ENCODE peak calls at places on chromosomes 11 and 22, in ten cellular contexts. X is brain microvascular endothelial cell, E is right atrium auricular region, F is mesendoderm, L is pancreas, N is aorta, K is fibroblast of lung, D is ovary, H is cardiac muscle cell, I is caudate nucleus. V is an unnamed sample.

GRCh38 chr11:119723243-119723951 is 5.6 kb downstream of the NECTIN1 start:
- DNase-seq in L (no peak), E (no peak), X (no peak), K (no peak), D (no peak), N (no peak), I (no peak), F (no peak), H (no peak), V (no peak)

GRCh38 chr11:108135845-108136599 is 14.7 kb downstream of the ACAT1 start:
- DNase-seq in H (no peak), X (no peak), D (no peak), I (no peak), K (peak), L (no peak), F (no peak), E (no peak), N (no peak), V (no peak)

GRCh38 chr11:85946221-85946620 is 91.0 kb downstream of the CCDC83 start:
- DNase-seq in F (no peak), E (no peak), L (no peak), D (no peak), K (peak), X (no peak), H (no peak), N (no peak), I (no peak), V (no peak)

GRCh38 chr22:50072167-50072555 is 13.1 kb downstream of the MLC1 start:
- DNase-seq in H (no peak), F (no peak), E (no peak), N (peak), X (no peak), K (no peak), D (no peak), I (no peak), L (no peak), V (no peak)

GRCh38 chr22:39263626-39264025 is 18.8 kb upstream of the PDGFB start:
- DNase-seq in F (no peak), E (no peak), I (no peak), D (no peak), H (no peak), N (no peak), L (no peak), X (no peak), K (no peak), V (no peak)

GRCh38 chr22:17699696-17700330 is 61.3 kb downstream of the BCL2L13 start:
- DNase-seq in I (no peak), D (no peak), H (no peak), F (no peak), K (no peak), E (no peak), L (no peak), N (no peak), X (no peak), V (no peak)

GRCh38 chr22:19986410-19987341 is 29.9 kb downstream of the ARVCF start:
- DNase-seq in E (peak), X (peak), D (peak), I (peak), L (peak), N (peak), H (peak), K (peak), F (peak), V (no peak)

GRCh38 chr11:124762624-124763155 is 600 bp upstream of the ESAM start:
- DNase-seq in F (no peak), N (no peak), X (no peak), I (no peak), K (no peak), H (peak), L (no peak), D (no peak), E (no peak), V (no peak)

GRCh38 chr11:75349540-75350116 is 1.8 kb downstream of the ARRB1 start:
- DNase-seq in D (no peak), H (no peak), N (peak), I (no peak), F (peak), L (no peak), E (no peak), K (no peak), X (no peak), V (no peak)

GRCh38 chr11:15158351-15159015 is 43.8 kb downstream of the INSC start:
- DNase-seq in F (no peak), E (no peak), X (peak), I (no peak), H (no peak), D (no peak), L (no peak), N (no peak), K (peak), V (no peak)

DNA sequence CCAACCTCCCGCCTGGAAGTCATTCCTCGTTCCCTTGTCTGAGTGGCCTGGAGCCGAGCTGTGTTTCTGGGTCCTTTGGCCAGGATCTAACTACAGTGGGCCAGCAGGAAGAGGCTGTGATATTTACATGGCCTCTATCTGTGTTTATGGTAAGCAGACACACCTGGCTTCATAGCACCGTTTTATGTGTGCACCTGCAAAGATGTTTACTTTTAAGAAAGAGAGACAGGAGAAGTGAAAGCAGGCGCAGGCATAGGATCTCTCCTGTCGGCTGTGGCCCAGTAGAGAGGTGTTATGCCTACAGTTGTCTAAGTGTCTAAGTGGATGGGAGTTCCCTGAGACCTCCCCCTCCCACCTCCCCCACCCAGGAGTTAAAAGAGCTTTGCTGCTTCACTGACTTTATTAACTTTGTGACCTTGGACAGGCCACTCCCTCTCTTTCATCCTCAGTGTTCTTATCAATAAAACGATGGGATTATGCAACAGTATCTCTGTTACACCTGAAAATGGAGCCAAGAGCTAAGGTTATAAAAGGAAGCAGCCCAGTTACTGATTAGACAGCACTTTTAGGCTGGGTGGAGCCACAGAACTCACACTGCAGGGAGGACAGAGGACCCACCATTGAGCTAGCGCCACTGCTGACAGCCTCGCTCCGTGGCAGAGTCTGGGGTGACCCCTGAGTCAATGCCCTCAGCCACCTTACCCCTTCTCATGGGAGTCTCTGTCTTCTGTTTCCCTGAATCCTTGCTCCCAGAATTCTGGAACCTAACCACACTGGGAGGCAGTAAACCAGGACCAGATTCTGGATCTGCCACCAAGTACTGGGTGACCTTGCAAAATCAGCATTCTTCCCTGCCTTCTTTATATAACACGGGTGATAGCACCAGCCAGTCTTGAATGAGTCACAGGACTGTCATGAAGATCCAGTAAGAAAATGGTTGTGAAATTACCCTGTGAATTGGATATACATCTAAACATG is 22.0 kb downstream of the ST14 start:
- DNase-seq in K (peak), F (no peak), D (no peak), E (no peak), I (no peak), H (peak), N (no peak), L (peak), X (peak), V (peak)
- H3K27ac ChIP-seq in K (no peak), F (no peak), D (no peak), E (peak), I (peak), H (peak), N (no peak), L (peak), X (no peak), V (peak)

DNA sequence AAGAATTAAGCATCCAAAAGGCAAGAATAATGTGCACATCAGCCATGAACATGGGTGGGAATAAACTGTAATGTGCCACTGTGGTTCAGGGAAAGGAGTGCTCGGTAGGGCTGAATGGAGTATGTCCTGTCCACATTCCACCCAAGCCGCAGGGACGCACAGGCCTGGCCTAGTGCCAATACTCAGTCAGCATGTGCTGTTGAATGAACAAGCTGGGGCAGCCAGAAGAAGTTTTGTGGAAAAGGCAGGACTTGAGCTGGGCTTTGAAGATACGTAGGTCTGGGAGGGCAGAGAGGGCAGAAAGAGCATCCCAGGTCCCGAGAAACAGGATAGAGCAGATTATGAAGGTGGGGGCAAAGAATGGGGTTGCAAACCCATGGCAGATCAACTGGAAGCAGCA is 60.0 kb upstream of the PLET1 start:
- DNase-seq in X (peak), K (peak), E (peak), I (no peak), L (peak), D (peak), N (peak), F (no peak), H (peak), V (peak)
- H3K27ac ChIP-seq in X (peak), K (no peak), E (no peak), I (no peak), L (no peak), D (no peak), N (peak), F (no peak), H (no peak), V (peak)

DNA sequence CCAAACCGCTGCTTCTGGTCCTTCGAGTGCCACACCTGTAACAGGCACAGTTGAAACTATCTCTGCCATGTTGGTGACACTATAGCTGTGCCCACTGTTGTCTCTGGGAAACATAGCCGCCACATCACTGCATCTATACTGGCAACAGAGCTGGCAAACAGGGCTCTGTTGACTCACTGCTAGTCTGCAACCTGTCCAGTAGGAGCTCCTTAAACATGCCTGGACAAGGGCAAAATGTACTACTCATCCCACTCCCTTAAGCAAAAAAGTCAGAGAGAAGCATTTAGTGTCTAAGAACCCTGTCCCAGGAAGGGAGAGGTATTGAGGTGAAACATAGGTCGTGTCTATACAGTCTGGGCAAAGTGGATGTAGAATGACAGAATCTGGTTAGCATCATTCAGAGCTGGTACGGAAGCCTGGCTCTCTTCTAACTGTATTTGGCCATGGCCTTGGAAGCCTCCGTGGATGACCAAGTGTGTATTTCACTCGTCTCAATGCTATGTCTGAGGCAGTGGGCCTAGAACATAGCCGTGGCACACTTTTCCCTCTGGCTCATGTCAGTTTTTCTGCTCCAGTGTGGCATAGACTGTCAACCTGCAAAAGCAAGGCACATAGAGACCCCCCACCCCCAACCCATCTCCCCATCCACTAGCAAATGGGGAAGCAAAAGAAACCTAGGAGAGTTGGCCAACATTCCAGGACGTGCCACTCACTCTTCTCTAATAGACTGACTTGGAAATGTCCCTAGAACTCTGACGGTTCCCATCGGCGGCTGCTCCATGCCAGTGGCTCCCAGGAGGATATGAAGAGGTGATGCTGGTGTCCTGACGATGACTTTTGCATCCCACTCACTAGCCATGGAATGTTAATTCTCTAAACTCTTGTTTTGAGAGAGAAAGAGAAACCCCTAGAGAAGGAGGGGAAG is 21.4 kb upstream of the PISD start:
- DNase-seq in X (no peak), E (no peak), F (no peak), K (no peak), L (no peak), D (no peak), H (no peak), N (no peak), I (no peak), V (peak)
- H3K27ac ChIP-seq in X (no peak), E (no peak), F (no peak), K (no peak), L (no peak), D (no peak), H (no peak), N (peak), I (no peak), V (peak)

DNA sequence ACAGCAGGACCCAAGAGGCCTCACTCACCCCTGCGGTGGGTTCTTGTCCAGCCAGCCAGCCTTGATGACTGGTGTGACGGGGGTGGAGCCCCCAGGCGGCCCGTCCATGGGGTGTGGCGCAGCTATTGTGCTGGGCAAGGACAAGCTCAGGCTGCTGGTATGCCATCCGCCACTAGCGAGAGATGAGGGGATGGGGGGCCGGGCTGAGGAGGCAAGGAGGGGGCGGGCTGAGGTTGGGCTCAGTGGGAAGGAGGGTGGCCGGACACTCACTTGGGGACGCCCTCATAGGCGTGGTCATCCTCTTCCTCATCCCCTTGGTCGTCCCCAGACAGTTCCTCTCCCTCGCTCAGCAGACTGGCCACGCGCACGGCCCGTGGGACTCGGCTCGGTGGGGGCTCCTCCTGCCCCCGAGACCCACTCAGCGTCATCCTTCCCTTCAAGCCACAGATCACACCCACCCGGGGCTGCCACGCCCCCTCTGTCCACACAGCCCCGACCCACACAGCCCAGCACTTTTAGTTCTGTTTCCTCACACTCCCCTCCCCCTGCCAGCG is 38.0 kb upstream of the PDE2A start:
- DNase-seq in L (peak), H (no peak), I (peak), N (peak), F (no peak), D (no peak), E (peak), X (no peak), K (peak), V (no peak)
- H3K27ac ChIP-seq in L (no peak), H (peak), I (peak), N (no peak), F (no peak), D (no peak), E (peak), X (no peak), K (peak), V (no peak)

GRCh38 chr11:13260963-13261599 is 16.5 kb upstream of the BMAL1 start:
- DNase-seq in X (peak), E (no peak), D (no peak), H (no peak), I (no peak), L (no peak), K (peak), F (no peak), N (peak), V (no peak)

GRCh38 chr11:13260196-13260962 is 17.2 kb upstream of the BMAL1 start:
- DNase-seq in E (no peak), X (no peak), D (no peak), L (no peak), H (no peak), F (no peak), I (no peak), N (no peak), K (peak), V (peak)

GRCh38 chr11:13262096-13262495 is 15.5 kb upstream of the BMAL1 start:
- DNase-seq in D (no peak), I (no peak), F (no peak), N (no peak), L (no peak), E (no peak), X (no peak), H (no peak), K (peak), V (no peak)

GRCh38 chr11:13259374-13259773 is 18.2 kb upstream of the BMAL1 start:
- DNase-seq in X (no peak), I (no peak), N (no peak), D (no peak), K (no peak), L (no peak), H (no peak), E (no peak), F (no peak), V (no peak)

GRCh38 chr11:13261600-13262061 is 16.0 kb upstream of the BMAL1 start:
- DNase-seq in I (no peak), L (no peak), N (no peak), H (no peak), K (peak), E (no peak), D (no peak), F (peak), X (peak), V (no peak)
- H3K27ac ChIP-seq in I (no peak), L (peak), N (peak), H (no peak), K (peak), E (peak), D (peak), F (no peak), X (peak), V (peak)

GRCh38 chr22:27717094-27717493 is 84.5 kb downstream of the MN1 start:
- DNase-seq in F (peak), I (no peak), K (no peak), N (no peak), H (no peak), X (no peak), L (no peak), E (no peak), D (no peak), V (no peak)
- H3K27ac ChIP-seq in F (no peak), I (no peak), K (no peak), N (no peak), H (no peak), X (no peak), L (no peak), E (no peak), D (no peak), V (peak)

DNA sequence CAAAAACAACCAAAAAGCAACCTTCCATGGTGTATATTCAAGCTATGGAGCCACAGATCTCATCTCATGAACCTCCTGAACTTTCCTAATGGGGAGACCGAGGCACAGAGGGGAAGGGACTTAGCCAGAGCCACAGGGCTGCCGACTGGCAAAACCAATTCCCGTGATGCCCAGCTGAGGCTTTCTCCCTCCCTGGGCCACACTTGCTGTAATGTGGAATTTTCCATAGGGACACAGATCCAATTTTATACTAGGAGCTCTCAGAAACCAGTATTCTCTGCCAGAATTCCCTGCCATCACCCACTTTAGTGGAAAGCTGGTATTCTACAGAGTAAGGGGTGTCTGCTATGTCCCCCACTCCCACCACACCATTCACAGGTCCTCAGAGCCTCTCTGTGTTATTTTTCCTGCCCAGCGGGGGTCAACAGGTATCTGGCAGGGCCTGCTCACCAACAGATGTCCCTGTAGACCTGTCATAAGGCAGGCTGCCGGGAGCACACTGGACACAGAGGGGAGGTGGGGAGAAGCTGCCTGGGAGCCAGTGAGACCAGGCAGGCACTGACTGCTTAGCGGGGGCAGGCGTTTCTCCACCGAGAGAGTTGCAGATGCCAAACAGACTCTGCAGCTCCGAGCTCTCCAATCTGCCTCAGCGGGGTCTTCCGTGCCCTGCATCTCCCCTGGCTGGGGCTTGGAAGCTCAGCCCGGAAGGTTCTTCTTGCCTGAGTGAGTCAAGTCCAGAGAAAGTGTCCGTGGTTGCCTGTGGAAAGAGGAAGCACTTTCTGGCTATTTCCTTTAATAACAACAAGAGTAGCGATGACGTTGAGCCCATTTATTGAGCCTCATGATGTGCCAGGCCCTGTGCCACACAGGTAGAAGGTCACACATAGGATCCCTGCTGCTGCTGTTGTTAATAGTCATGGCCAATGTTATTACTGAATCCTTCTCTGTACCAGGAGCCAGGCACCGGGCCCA is 26.3 kb downstream of the RPS6KA4 start:
- DNase-seq in E (peak), D (no peak), H (peak), N (no peak), F (peak), K (no peak), X (no peak), I (no peak), L (no peak), V (no peak)
- H3K27ac ChIP-seq in E (no peak), D (no peak), H (peak), N (peak), F (no peak), K (no peak), X (no peak), I (no peak), L (no peak), V (no peak)

GRCh38 chr11:17932472-17932871 is 80.4 kb downstream of the SERGEF start:
- DNase-seq in L (no peak), D (no peak), X (no peak), F (peak), K (no peak), I (no peak), H (no peak), N (no peak), E (no peak), V (no peak)
- H3K27ac ChIP-seq in L (no peak), D (no peak), X (no peak), F (no peak), K (no peak), I (no peak), H (no peak), N (no peak), E (no peak), V (no peak)

GRCh38 chr11:68153742-68154141 is 32.6 kb upstream of the CHKA start:
- DNase-seq in X (no peak), I (no peak), L (no peak), H (no peak), F (no peak), E (no peak), D (no peak), N (no peak), K (no peak), V (no peak)
- H3K27ac ChIP-seq in X (no peak), I (no peak), L (no peak), H (no peak), F (no peak), E (no peak), D (no peak), N (no peak), K (no peak), V (no peak)